ENCODE peak calls at places on chromosomes 11 and 22, in ten cellular contexts. K is A549, P is transverse colon, D is sigmoid colon, O is stomach, M is H1, X is HepG2, W is upper lobe of left lung, Z is GM12878, V is SK-N-SH. C is an unnamed sample.

GRCh38 chr11:115674831-115675230 is 170.6 kb upstream of the CADM1 start:
- DNase-seq in D (peak), W (no peak), P (no peak), V (no peak), K (no peak), O (no peak), Z (no peak), M (no peak), X (no peak), C (no peak)

GRCh38 chr22:18057568-18058209 is 20.1 kb upstream of the PEX26 start:
- DNase-seq in O (peak), D (peak), V (no peak), X (peak), P (peak), M (no peak), Z (peak), K (peak), W (no peak), C (peak)

GRCh38 chr11:104432526-104432925 is 268.6 kb upstream of the PDGFD start:
- DNase-seq in W (no peak), M (no peak), Z (no peak), D (no peak), P (no peak), X (no peak), O (no peak), V (no peak), K (no peak), C (no peak)

GRCh38 chr11:123511037-123511870 is 81.2 kb downstream of the GRAMD1B start:
- DNase-seq in M (peak), O (peak), W (peak), V (peak), Z (no peak), P (peak), X (peak), D (peak), K (peak), C (no peak)

GRCh38 chr11:100632970-100633452 is 54.1 kb upstream of the ARHGAP42 start:
- DNase-seq in P (peak), D (peak), V (no peak), K (no peak), M (no peak), X (peak), O (peak), W (no peak), Z (no peak), C (no peak)

GRCh38 chr11:27383645-27384044 is 20.6 kb upstream of the CCDC34 start:
- DNase-seq in D (no peak), O (no peak), X (no peak), K (no peak), P (no peak), Z (no peak), W (no peak), V (no peak), M (no peak), C (no peak)

GRCh38 chr22:47275479-47276218 is 513.2 kb downstream of the TBC1D22A start:
- DNase-seq in X (no peak), V (no peak), W (no peak), Z (no peak), M (no peak), O (no peak), P (no peak), D (peak), K (no peak), C (no peak)

GRCh38 chr11:33347490-33348125 is 90.4 kb downstream of the HIPK3 start:
- DNase-seq in O (no peak), D (no peak), X (no peak), K (no peak), Z (no peak), W (no peak), M (no peak), V (peak), P (no peak), C (no peak)

GRCh38 chr11:113446938-113447337 is 28.3 kb downstream of the DRD2 start:
- DNase-seq in V (peak), O (no peak), D (no peak), X (no peak), Z (no peak), P (no peak), K (no peak), W (peak), M (no peak), C (no peak)

GRCh38 chr11:116930177-116930576 is 92.8 kb upstream of the APOA1 start:
- DNase-seq in M (no peak), Z (no peak), X (peak), V (no peak), K (no peak), P (peak), D (no peak), W (no peak), O (no peak), C (no peak)

GRCh38 chr11:34844466-34845112 is 71.6 kb downstream of the APIP start:
- DNase-seq in Z (no peak), X (no peak), M (no peak), D (no peak), O (no peak), K (no peak), W (no peak), P (no peak), V (no peak), C (no peak)

GRCh38 chr11:62830904-62831519 is 839 bp downstream of the STX5 start:
- DNase-seq in K (no peak), Z (no peak), M (no peak), D (peak), X (peak), P (no peak), W (peak), V (peak), O (no peak), C (no peak)

GRCh38 chr11:124194696-124195418 is 11.7 kb downstream of the OR10D3 start:
- DNase-seq in D (no peak), V (peak), M (no peak), P (peak), W (no peak), Z (peak), O (peak), K (peak), X (peak), C (no peak)

GRCh38 chr11:75142714-75143419 is 8.0 kb upstream of the SLCO2B1 start:
- DNase-seq in D (peak), W (no peak), X (peak), V (peak), K (peak), M (peak), O (peak), Z (peak), P (peak), C (peak)

GRCh38 chr22:44455151-44455962 is 42.7 kb downstream of the RTL6 start:
- DNase-seq in M (no peak), P (peak), W (no peak), O (peak), D (no peak), Z (no peak), K (no peak), V (no peak), X (no peak), C (peak)

GRCh38 chr11:69066122-69067112 is 17.7 kb downstream of the TPCN2 start:
- DNase-seq in Z (no peak), K (no peak), X (no peak), M (no peak), D (no peak), P (no peak), V (no peak), O (no peak), W (peak), C (no peak)

GRCh38 chr11:102330226-102330625 is 12.9 kb downstream of the BIRC3 start:
- DNase-seq in O (no peak), D (no peak), W (no peak), V (no peak), X (no peak), K (no peak), M (no peak), Z (no peak), P (no peak), C (no peak)

GRCh38 chr11:131934006-131934405 is 563.6 kb downstream of the NTM start:
- DNase-seq in M (no peak), K (no peak), P (no peak), W (no peak), D (no peak), V (no peak), Z (no peak), X (no peak), O (no peak), C (no peak)

GRCh38 chr11:72306186-72306585 is 62.2 kb upstream of the PHOX2A start:
- DNase-seq in V (no peak), Z (no peak), M (no peak), K (no peak), O (no peak), D (no peak), P (no peak), W (no peak), X (no peak), C (no peak)

GRCh38 chr22:21850660-21851059 is 16.8 kb downstream of the MAPK1 start:
- DNase-seq in O (no peak), D (no peak), P (no peak), Z (no peak), M (no peak), W (no peak), V (no peak), X (no peak), K (no peak), C (no peak)

GRCh38 chr11:75667831-75668507 is 869 bp downstream of the MAP6 start:
- DNase-seq in V (peak), D (peak), W (peak), O (peak), K (peak), X (no peak), Z (no peak), M (no peak), P (peak), C (no peak)

GRCh38 chr22:38718414-38718813 is 12.7 kb downstream of the GTPBP1 start:
- DNase-seq in M (no peak), O (peak), X (peak), V (peak), P (peak), Z (no peak), W (no peak), D (peak), K (peak), C (no peak)

DNA sequence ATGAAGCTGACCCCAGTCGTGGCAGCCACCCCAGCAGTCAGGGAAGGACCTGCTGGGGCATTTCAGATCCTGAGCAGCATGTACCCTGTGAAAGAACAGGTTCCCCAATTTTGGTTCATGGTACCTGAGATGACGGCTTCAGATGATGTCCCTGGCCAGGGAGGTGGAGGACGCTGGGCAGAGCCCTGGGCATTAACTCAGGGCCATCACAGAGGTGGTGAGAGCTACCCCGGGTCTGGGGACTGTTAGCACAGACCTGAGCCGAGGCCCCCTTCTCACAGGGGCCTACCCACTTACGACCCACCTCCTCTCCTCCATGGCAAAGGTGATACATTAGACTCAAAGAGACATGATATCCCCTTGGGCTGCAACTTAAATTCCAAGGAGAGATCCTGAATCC is 68.1 kb downstream of the CDKN1C start:
- DNase-seq in X (no peak), V (no peak), M (no peak), Z (no peak), D (no peak), P (no peak), K (no peak), O (no peak), W (no peak), C (no peak)
- TF ChIP-seq CTCF in X (no peak), V (no peak), M (no peak), Z (no peak), D (no peak), P (no peak), K (no peak), O (no peak), W (no peak), C (no peak)

DNA sequence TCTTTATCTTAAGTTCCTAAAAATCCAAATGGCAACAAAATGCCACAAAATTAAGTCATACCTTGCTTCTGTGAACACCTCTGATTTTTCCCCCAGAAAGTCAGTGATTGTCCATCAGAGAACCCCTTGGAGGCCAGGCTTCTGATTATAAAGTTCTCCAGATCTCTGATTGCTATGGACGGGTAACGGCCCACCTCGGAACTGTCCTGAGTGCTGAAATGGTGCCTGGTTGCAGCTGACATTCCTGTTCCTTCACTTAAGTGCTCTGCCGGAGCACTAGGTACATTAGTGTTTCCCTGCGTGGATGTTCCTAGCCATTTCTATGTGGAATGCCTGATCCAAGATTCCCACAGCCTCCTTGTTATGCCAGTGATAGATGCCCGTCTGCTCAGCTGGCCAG is 85.0 kb downstream of the CHST1 start:
- DNase-seq in K (peak), O (no peak), V (no peak), D (no peak), P (no peak), M (no peak), Z (no peak), W (no peak), X (no peak), C (no peak)
- TF ChIP-seq EP300 in K (no peak), O (no peak), V (no peak), D (no peak), P (no peak), M (no peak), Z (no peak), W (no peak), X (no peak), C (no peak)

GRCh38 chr11:9138133-9138453 is 46.7 kb upstream of the SCUBE2 start:
- DNase-seq in D (no peak), M (no peak), Z (no peak), O (no peak), V (no peak), W (no peak), P (no peak), X (no peak), K (no peak), C (no peak)
- TF ChIP-seq CTCF in D (no peak), M (no peak), Z (no peak), O (no peak), V (no peak), W (no peak), P (no peak), X (no peak), K (no peak), C (no peak)

GRCh38 chr22:49243965-49244364 is 583.7 kb downstream of the BRD1 start:
- DNase-seq in W (no peak), X (no peak), V (no peak), M (no peak), D (no peak), K (no peak), O (no peak), P (no peak), Z (no peak), C (peak)
- TF ChIP-seq EP300 in W (no peak), X (no peak), V (no peak), M (no peak), D (no peak), K (no peak), O (no peak), P (no peak), Z (no peak), C (no peak)

GRCh38 chr22:42114721-42115120 is 15.9 kb downstream of the CYP2D6 start:
- DNase-seq in D (no peak), P (no peak), M (no peak), K (peak), X (peak), W (no peak), O (no peak), Z (no peak), V (no peak), C (no peak)
- TF ChIP-seq CTCF in D (no peak), P (no peak), M (peak), K (peak), X (peak), W (no peak), O (no peak), Z (peak), V (no peak), C (peak)

DNA sequence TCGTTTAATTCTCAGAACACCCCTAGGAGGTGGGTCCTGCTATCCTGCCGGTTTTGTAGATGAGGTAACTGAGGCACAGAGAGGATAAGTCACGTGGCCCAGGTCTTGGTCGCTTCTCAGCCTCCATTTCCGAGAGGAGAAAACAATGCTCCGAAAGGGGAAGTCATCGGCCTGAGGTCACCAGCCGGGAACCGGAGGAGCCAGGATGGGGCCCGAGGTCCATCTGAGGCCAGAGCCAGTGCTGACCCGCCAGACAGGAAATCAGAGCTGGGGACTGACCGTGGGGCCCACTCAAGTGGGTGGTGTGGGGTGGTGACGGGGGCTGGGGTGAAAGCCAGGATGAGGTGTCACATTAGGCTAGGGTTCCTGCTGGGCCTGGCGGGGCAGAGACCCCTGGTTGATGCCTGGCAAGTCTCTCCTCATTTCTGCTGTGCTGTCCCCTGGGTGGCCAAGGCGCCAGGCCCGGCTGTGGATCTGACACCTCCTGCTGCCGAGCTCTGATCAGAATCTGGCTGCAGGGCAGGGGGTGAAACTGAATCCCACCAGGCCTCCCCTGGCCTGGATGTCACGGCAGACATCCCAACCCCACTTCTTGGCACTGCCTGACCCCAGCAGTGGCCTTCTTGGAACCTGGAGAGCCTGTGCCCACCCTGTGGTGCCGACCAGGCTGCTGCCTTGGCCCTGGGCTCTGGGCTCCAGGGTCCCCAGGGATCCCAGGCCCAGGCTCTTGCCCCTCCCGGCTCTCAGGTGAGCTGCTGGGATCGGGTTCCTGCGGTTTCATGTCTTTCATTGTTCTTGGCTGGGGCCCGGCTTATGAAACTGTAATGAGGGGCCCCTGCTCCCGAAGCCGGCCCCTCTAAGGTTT is 12.0 kb downstream of the TRIOBP start:
- DNase-seq in M (no peak), V (no peak), O (no peak), D (no peak), Z (no peak), X (no peak), W (peak), P (no peak), K (no peak), C (no peak)
- TF ChIP-seq EP300 in M (no peak), V (no peak), O (no peak), D (no peak), Z (no peak), X (no peak), W (no peak), P (no peak), K (no peak), C (no peak)

DNA sequence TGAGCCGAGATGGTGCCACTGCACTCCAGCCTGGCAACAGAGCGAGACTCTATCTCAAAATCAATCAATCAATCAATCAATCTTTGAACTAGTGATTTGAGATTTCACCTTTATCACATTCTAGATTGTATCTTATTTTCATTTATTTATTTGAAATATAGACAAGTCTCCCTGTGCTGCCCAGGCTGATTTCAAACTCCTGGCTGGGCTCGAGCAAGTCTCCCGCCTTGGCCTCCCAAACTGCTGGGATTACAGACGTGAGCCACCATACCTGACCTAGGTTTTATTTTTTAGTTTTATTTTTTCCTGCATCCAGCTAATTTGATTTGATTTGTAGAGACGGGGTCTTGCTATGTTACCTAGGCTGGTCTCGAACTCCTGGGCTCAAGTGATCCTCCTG is 17.1 kb downstream of the F2 start:
- DNase-seq in W (no peak), X (no peak), V (no peak), P (no peak), Z (no peak), O (no peak), M (no peak), D (no peak), K (no peak), C (no peak)
- TF ChIP-seq CTCF in W (no peak), X (no peak), V (no peak), P (no peak), Z (no peak), O (no peak), M (no peak), D (no peak), K (no peak), C (no peak)

DNA sequence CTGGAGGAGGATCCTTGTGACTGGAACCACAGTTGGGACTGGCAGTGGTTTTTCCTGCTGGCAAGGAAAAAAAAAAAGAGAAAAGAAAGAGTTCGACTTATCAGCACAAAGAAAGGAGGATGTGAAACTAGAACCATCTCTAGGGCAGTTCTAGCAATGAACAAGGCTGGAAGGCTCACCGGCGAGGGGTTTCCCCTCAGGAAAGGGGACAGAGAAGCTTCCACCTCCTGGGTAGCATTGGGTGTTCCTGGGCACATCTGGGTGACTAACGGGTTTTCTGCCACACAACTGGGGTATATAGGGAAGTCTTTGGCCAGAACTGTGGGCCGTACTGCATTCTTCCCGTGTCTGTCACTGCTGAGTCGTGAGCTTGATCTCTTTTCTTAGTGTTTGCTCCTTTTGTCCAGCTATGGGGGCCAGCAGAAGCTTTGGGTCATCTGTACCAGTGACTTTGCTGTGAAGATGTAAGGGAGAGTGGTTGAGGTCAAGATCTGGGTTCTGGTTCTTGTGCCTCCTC is 109.4 kb upstream of the OR4B1 start:
- DNase-seq in W (no peak), O (no peak), P (peak), X (no peak), M (no peak), Z (peak), K (no peak), D (no peak), V (no peak), C (peak)
- TF ChIP-seq EP300 in W (no peak), O (no peak), P (no peak), X (no peak), M (no peak), Z (peak), K (no peak), D (no peak), V (no peak), C (no peak)

C was measured in esophagus muscularis mucosa.